ENCODE peak calls at places on chromosomes 11 and 22, in four cellular contexts. H is IMR-90, J is K562, C is HepG2. F is an unnamed sample.

GRCh38 chr11:19711911-19712280 is 741 bp upstream of the NAV2 start:
- DNase-seq in H (no peak), J (no peak), C (no peak), F (no peak)

GRCh38 chr11:6979365-6979764 is 40.8 kb downstream of the ZNF214 start:
- DNase-seq in H (peak; percentile 65), J (no peak), C (no peak), F (no peak)

GRCh38 chr22:37428649-37429586 is 1.6 kb upstream of the ELFN2 start:
- DNase-seq in H (peak; percentile 43), J (peak; percentile 57), C (peak; percentile 35), F (peak; percentile 53)

GRCh38 chr11:70394211-70394950 is 3.9 kb upstream of the CTTN start:
- DNase-seq in H (no peak), J (no peak), C (no peak), F (no peak)

GRCh38 chr11:35511666-35512065 is 13.8 kb downstream of the PAMR1 start:
- DNase-seq in H (peak; percentile 91), J (no peak), C (no peak), F (peak; percentile 23)

GRCh38 chr22:17586831-17587440 is 23.6 kb downstream of the SLC25A18 start:
- DNase-seq in H (no peak), J (no peak), C (no peak), F (no peak)

GRCh38 chr11:121253951-121254350 is 38.6 kb upstream of the SC5D start:
- DNase-seq in H (no peak), J (no peak), C (no peak), F (no peak)

GRCh38 chr11:62922189-62922589 is 1.0 kb upstream of the CHRM1 start:
- DNase-seq in H (no peak), J (no peak), C (no peak), F (no peak)

GRCh38 chr11:119694334-119694733 is 34.7 kb downstream of the NECTIN1 start:
- DNase-seq in H (no peak), J (no peak), C (peak; percentile 72), F (peak; percentile 21)

GRCh38 chr11:44728491-44728910 is 1.7 kb downstream of the TSPAN18 start:
- DNase-seq in H (no peak), J (no peak), C (no peak), F (no peak)

GRCh38 chr11:96177132-96177531 is 165.9 kb downstream of the MAML2 start:
- DNase-seq in H (no peak), J (no peak), C (no peak), F (no peak)

GRCh38 chr11:104175769-104176168 is 11.8 kb upstream of the PDGFD start:
- DNase-seq in H (no peak), J (no peak), C (no peak), F (no peak)

GRCh38 chr11:638616-639323 is 1.7 kb downstream of the DRD4 start:
- DNase-seq in H (no peak), J (no peak), C (no peak), F (no peak)

DNA sequence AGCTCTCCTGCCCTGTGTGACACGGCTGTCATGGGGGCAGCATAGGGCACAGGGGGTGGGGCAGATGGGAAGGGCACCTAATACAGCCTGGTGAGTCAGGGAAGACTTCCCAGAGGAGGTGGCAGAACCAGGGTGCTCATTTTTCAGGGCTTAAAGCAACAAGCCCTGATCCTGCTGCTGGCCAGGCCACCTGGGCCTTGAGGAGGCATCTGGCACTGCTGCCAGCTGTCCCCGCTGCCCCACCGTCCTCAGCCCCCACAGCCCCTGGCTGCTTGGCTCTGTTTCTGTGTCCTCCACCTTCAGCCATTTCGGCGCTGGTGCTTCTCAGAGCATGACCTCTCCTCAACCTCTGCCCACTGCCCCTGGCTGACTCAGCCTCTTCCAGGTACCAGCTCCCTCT is 4.3 kb downstream of the MAP3K11 start:
- DNase-seq in H (no peak), J (no peak), C (no peak), F (no peak)
- H3K4me1 ChIP-seq in H (peaks cover 21% of the 10 kb centered on the region), J (peaks cover 22% of the 10 kb centered on the region), C (peaks cover 37% of the 10 kb centered on the region), F (peaks cover 35% of the 10 kb centered on the region)

GRCh38 chr11:111922803-111923202 is 4.1 kb downstream of the C11orf52 start:
- DNase-seq in H (peak; percentile 89), J (no peak), C (peak; percentile 41), F (no peak)
- TF ChIP-seq MAZ in H (no peak), J (no peak), C (no peak), F (no peak)

DNA sequence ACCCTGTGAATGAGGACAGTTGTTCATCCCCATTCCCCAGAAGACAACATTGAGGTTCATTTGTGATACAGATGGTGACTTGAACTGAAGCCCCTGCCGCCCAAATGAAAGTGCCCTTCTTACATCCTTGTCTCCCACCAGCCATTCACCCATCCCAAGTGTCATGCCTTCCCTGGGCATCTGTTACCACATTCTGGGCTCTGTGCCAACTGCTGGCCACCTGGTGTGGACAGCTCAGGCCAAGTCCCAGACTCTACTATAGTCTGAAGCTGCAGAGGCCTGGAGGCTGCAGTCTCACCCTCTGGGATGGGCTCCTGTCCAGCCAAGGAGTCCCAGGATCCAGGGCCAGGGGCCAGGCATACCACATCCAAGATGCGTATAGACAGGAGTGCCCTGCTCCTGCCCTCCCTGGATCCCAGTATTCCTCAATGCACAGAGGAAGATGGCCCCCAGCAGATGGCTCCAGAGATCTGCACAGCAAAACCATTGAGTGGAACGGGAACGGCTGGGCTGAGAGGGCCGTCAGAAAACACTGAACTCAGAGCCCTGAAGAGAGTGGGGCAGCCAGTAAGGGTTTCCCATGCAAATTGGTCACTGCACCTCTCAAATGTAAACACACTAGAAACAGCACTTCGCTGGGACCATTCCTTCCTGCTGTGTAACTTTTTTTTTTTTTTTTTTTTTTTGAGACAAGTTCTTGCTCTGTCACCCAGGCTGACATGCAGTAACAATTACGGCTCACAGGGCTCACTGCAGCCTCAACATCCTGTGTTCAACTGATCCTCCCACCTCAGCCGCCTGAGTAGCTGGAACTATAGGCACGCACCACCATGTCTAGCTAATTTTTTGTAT is 22.8 kb downstream of the ARRB1 start:
- DNase-seq in H (peak; percentile 81), J (peak; percentile 40), C (peak; percentile 78), F (peak; percentile 86)
- H3K4me2 ChIP-seq in H (no peak overlapping the region), J (peak overlapping the region; percentile 21), C (peak overlapping the region; percentile 20), F (peak overlapping the region; percentile 34)

DNA sequence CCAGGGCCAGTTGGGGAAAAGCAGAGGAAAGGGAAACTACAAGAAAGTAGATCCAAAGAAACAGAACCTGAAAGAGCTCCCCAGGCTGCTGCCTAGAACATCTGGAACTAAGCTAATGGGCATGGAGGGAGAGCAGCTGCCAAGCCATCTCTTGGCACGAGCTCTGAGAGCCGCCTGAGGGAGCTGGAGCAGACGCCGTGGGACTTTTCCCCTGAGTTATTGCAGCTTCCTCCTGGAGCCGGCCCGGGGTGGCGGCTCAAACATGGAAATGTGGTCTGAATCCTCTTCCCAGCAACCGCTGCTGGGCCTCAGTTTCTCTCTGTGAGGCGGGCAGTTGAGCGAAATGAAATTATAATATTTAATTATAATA is 41.8 kb downstream of the LIF start:
- DNase-seq in H (peak; percentile 84), J (no peak), C (no peak), F (no peak)
- H3K4me1 ChIP-seq in H (peaks cover 52% of the 10 kb centered on the region), J (peaks cover 22% of the 10 kb centered on the region), C (peaks cover 46% of the 10 kb centered on the region), F (peaks cover 63% of the 10 kb centered on the region)

GRCh38 chr22:45915841-45916240 is 61.1 kb downstream of the WNT7B start:
- DNase-seq in H (no peak), J (no peak), C (no peak), F (no peak)

GRCh38 chr22:45917700-45918454 is 59.1 kb downstream of the WNT7B start:
- DNase-seq in H (no peak), J (no peak), C (no peak), F (no peak)

GRCh38 chr22:45918455-45919370 is 58.2 kb downstream of the WNT7B start:
- DNase-seq in H (no peak), J (no peak), C (no peak), F (peak; percentile 85)

GRCh38 chr22:45916515-45916914 is 60.4 kb downstream of the WNT7B start:
- DNase-seq in H (no peak), J (no peak), C (no peak), F (peak; percentile 48)

DNA sequence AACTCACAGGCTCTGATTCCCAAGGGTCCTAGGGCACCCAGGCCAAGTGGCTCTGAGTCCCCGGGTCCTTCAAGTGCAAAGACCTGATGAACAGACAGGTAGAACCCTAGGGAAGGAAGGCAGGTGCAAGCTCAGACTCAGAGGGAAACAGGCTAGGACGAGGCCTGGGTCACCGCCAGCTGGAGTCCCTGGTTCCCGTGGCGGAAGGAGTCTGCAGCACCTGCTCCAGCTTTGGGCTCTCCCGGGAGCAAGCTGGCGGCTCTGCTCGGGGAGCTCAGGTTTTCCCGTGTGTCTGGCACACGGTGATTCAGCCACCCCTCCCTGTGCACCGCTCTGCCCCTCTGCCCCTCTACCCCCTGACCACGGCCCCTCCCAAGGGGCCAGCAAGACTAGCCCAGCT is 59.8 kb downstream of the WNT7B start:
- DNase-seq in H (no peak), J (no peak), C (no peak), F (no peak)
- TF ChIP-seq MAZ in H (no peak), J (no peak), C (no peak), F (no peak)

GRCh38 chr22:35743466-35743865 is 25.8 kb downstream of the APOL5 start:
- DNase-seq in H (peak; percentile 19), J (no peak), C (no peak), F (no peak)

GRCh38 chr22:35749808-35750207 is 32.1 kb downstream of the APOL5 start:
- DNase-seq in H (no peak), J (no peak), C (no peak), F (no peak)

GRCh38 chr22:35746946-35747703 is 29.5 kb downstream of the APOL5 start:
- DNase-seq in H (peak; percentile 80), J (no peak), C (no peak), F (no peak)

GRCh38 chr22:35742342-35743100 is 24.8 kb downstream of the APOL5 start:
- DNase-seq in H (peak; percentile 81), J (peak; percentile 54), C (no peak), F (peak; percentile 7)

GRCh38 chr22:35746248-35746647 is 28.6 kb downstream of the APOL5 start:
- DNase-seq in H (no peak), J (no peak), C (no peak), F (no peak)
- H3K4me2 ChIP-seq in H (no peak overlapping the region), J (no peak overlapping the region), C (no peak overlapping the region), F (no peak overlapping the region)

GRCh38 chr11:112297248-112297866 is 36.7 kb upstream of the PLET1 start:
- DNase-seq in H (no peak), J (no peak), C (no peak), F (no peak)
- H3K4me1 ChIP-seq in H (peaks cover 8% of the 10 kb centered on the region), J (peaks cover 4% of the 10 kb centered on the region), C (peaks cover 4% of the 10 kb centered on the region), F (peaks cover 20% of the 10 kb centered on the region)

F was measured in A549.